ENCODE peak calls at places on chromosomes 7 and 10, in four cellular contexts. L is uterus, S is cardiac muscle cell, N is sigmoid colon. W is an unnamed sample.
A peak's percentile ranks its signal among the peaks of the same experiment; 100 is the strongest.

GRCh38 chr10:44958196-44958896 is 1.3 kb upstream of the RASSF4 start:
- DNase-seq in L (no peak), S (peak; percentile 58), N (peak; percentile 66), W (no peak)

GRCh38 chr10:70956029-70956759 is 67.8 kb upstream of the PCBD1 start:
- DNase-seq in L (no peak), S (no peak), N (no peak), W (no peak)

GRCh38 chr10:110737886-110738634 is 93.9 kb downstream of the RBM20 start:
- DNase-seq in L (no peak), S (peak; percentile 81), N (no peak), W (no peak)

GRCh38 chr7:46859963-46860475 is 721.9 kb downstream of the TNS3 start:
- DNase-seq in L (no peak), S (peak; percentile 67), N (no peak), W (peak; percentile 32)

GRCh38 chr7:129650056-129650758 is 38.7 kb downstream of the NRF1 start:
- DNase-seq in L (no peak), S (no peak), N (no peak), W (no peak)

GRCh38 chr10:115355162-115355760 is 262.1 kb downstream of the ATRNL1 start:
- DNase-seq in L (peak; percentile 25), S (peak; percentile 80), N (no peak), W (no peak)

GRCh38 chr10:77582710-77583115 is 54.9 kb downstream of the KCNMA1 start:
- DNase-seq in L (no peak), S (peak; percentile 47), N (peak; percentile 61), W (no peak)

GRCh38 chr10:79372871-79373270 is 25.6 kb downstream of the PPIF start:
- DNase-seq in L (no peak), S (no peak), N (peak; percentile 21), W (no peak)

GRCh38 chr7:150982348-150982747 is 4.2 kb upstream of the KCNH2 start:
- DNase-seq in L (no peak), S (no peak), N (no peak), W (no peak)

GRCh38 chr7:88368686-88369085 is 62.0 kb upstream of the STEAP4 start:
- DNase-seq in L (no peak), S (no peak), N (no peak), W (no peak)

GRCh38 chr7:75795831-75796285 is 17.7 kb downstream of the CCL24 start:
- DNase-seq in L (peak; percentile 61), S (peak; percentile 42), N (peak; percentile 81), W (peak; percentile 53)

GRCh38 chr7:106392565-106392964 is 107.8 kb upstream of the NAMPT start:
- DNase-seq in L (no peak), S (no peak), N (no peak), W (no peak)

GRCh38 chr7:101817031-101817929 is at the start of gene CUX1:
- DNase-seq in L (peak; percentile 46), S (no peak), N (peak; percentile 70), W (no peak)

GRCh38 chr7:47852330-47853245 is 95.7 kb downstream of the PKD1L1 start:
- DNase-seq in L (no peak), S (no peak), N (no peak), W (no peak)

GRCh38 chr10:79927111-79927828 is 21.6 kb downstream of the SFTPD start:
- DNase-seq in L (no peak), S (no peak), N (no peak), W (peak; percentile 38)

GRCh38 chr7:137975768-137976167 is 26.1 kb downstream of the CREB3L2 start:
- DNase-seq in L (no peak), S (no peak), N (no peak), W (peak; percentile 58)

GRCh38 chr10:104492349-104492940 is 138.8 kb downstream of the CFAP58 start:
- DNase-seq in L (peak; percentile 23), S (no peak), N (no peak), W (peak; percentile 21)

GRCh38 chr7:22677680-22678079 is 49.3 kb upstream of the IL6 start:
- DNase-seq in L (no peak), S (no peak), N (no peak), W (no peak)

DNA sequence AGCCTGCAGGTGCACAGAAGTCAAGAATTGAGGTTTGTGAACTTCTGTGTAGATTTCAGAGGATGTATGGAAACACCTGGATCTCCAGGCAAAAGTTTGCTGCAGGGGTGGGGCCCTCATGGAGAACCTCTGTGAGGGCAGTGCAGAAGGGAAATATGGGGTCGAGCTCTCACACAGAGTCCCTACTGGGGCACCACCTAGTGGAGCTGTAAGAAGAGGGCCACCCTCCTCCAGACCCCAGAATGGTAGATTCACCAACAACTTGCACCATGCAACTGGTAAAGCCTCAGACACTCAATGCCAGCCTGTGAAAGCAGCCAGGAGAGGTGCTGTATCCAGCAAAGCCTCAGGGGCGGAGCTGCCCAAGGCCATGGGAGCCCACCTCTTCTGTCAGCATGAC is 205.8 kb downstream of the CCSER2 start:
- DNase-seq in L (no peak), S (no peak), N (no peak), W (no peak)
- TF ChIP-seq CTCF in L (no peak), S (peak; percentile 32), N (no peak), W (peak; percentile 35)

GRCh38 chr7:14745076-14745475 is 157.5 kb downstream of the DGKB start:
- DNase-seq in L (no peak), S (no peak), N (no peak), W (no peak)

GRCh38 chr7:14752301-14752700 is 150.2 kb downstream of the DGKB start:
- DNase-seq in L (no peak), S (no peak), N (no peak), W (no peak)

GRCh38 chr7:14751461-14751860 is 151.1 kb downstream of the DGKB start:
- DNase-seq in L (no peak), S (peak; percentile 78), N (no peak), W (no peak)

GRCh38 chr7:14747701-14748100 is 154.8 kb downstream of the DGKB start:
- DNase-seq in L (no peak), S (peak; percentile 68), N (no peak), W (no peak)

GRCh38 chr7:14748461-14748860 is 154.1 kb downstream of the DGKB start:
- DNase-seq in L (peak; percentile 30), S (peak; percentile 92), N (no peak), W (no peak)
- H3K27ac ChIP-seq in L (no peak overlapping the region), S (no peak overlapping the region), N (no peak overlapping the region), W (no peak overlapping the region)

DNA sequence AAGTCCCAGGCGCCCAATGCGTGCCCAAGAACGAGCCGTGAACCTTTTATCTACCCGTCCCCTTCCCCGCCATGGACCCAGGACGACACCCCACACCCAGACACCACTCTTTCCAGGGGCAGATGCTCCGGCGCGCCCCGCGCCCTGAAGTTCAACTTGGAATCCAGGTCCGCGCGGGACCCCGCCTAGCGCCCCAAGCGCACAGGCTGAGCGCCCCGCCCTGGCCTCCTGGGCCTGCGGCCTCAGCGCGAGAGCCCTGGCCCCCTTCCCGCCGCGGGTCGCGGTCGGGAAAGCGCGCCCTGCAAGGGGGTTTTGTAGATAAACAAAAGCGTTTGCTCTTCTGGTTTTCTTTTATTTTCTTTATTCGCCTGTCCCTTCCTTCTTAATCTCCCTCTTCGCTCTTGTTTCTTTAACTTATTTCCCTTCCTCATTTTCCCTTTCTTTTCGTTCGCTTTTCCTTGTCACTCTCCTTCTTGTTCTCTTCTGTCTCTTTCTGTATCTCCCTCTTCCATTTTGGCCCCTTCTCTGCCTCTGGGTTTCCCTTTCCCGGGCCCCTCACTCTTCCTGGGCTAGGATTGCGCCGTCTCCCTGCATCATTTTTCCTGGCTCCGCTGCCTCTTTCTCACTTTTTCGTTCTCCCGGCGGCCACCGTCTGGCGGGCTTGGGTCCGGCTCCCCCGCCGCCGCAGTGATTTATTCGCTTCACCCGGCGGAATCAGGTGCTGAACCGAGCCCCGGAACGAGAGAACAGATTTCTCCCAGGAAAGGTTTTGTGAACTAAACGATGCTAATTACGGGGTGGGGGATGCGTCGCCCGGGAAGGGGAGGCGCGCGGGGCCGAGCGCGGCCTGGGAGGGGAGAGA is 15.3 kb upstream of the PAX2 start:
- DNase-seq in L (no peak), S (no peak), N (no peak), W (no peak)
- H3K4me3 ChIP-seq in L (peak overlapping the region; percentile 13), S (peak overlapping the region; percentile 5), N (peak overlapping the region; percentile 27), W (peak overlapping the region; percentile 26)

GRCh38 chr7:154680894-154681659 is 321.8 kb downstream of the PAXIP1 start:
- DNase-seq in L (no peak), S (no peak), N (no peak), W (no peak)
- TF ChIP-seq CTCF in L (no peak), S (no peak), N (no peak), W (no peak)

GRCh38 chr10:49212783-49213182 is 24.6 kb upstream of the TMEM273 start:
- DNase-seq in L (no peak), S (no peak), N (no peak), W (no peak)
- H3K27ac ChIP-seq in L (no peak overlapping the region), S (no peak overlapping the region), N (no peak overlapping the region), W (no peak overlapping the region)

GRCh38 chr7:158957507-158957900 is 101.1 kb downstream of the DYNC2I1 start:
- DNase-seq in L (no peak), S (no peak), N (no peak), W (no peak)
- H3K4me3 ChIP-seq in L (no peak overlapping the region), S (no peak overlapping the region), N (no peak overlapping the region), W (no peak overlapping the region)

GRCh38 chr10:99433378-99434020 is 3.1 kb upstream of the GOT1 start:
- DNase-seq in L (no peak), S (no peak), N (no peak), W (no peak)
- TF ChIP-seq CTCF in L (no peak), S (peak; percentile 14), N (no peak), W (no peak)

DNA sequence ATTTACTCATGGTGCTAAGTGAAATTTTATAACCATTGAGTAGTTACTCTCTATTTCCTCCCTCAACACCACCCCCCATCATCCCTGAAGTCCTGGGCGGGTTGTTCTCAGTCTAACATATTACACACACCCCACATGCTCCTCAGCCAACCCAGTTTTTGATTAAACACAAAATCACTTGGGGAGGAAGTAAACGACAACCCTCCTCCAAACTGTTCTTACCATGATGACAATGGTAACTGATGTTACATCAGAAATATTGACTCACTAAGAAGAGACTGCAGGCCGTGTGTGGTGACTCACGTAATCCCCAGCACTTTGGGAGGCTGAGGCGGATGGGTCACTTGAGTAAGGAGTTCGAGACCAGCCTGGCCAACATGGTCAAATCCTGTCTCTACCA is 44.2 kb downstream of the RAB11FIP2 start:
- DNase-seq in L (no peak), S (peak; percentile 46), N (no peak), W (no peak)
- H3K27ac ChIP-seq in L (no peak overlapping the region), S (no peak overlapping the region), N (no peak overlapping the region), W (no peak overlapping the region)

DNA sequence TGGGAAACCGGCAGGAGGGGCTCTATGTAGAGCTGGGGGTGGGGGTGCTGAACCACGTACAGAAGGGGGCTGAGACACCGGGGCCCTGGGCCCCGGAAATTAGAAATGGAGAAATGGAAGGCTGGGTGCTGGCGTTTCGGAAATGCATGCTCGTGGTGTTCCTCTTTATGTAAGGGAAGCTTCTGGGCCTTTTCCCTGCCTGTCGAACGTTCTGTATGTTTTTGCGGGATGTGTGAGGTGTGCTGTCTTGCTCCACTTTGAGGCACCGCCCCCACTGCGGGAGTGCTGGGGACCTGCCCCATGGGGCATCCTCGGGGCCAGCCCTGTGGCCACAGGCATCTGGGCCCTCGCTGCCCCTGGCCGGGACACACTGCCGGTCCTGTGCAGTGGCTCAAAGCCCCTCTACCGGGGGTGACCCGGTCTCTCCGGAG is 1.7 kb upstream of the VENTX start:
- DNase-seq in L (no peak), S (no peak), N (no peak), W (no peak)
- H3K4me3 ChIP-seq in L (no peak overlapping the region), S (no peak overlapping the region), N (peak overlapping the region; percentile 33), W (no peak overlapping the region)

GRCh38 chr10:28135258-28135657 is 136.4 kb upstream of the ODAD2 start:
- DNase-seq in L (no peak), S (peak; percentile 17), N (no peak), W (no peak)
- TF ChIP-seq CTCF in L (no peak), S (peak; percentile 13), N (no peak), W (no peak)